ENCODE peak calls at places on chromosomes 6 and 20, in eight cellular contexts. A is psoas muscle, X is tibial artery, M is esophagus muscularis mucosa, G is tibial nerve, K is aorta, H is GM23248, Y is breast epithelium. Z is an unnamed sample.

GRCh38 chr6:41940759-41941279 is 789 bp downstream of the CCND3 start:
- DNase-seq in A (peak; percentile 70), X (no peak), M (no peak), G (no peak), K (peak; percentile 63), H (peak; percentile 74), Y (peak; percentile 56), Z (no peak)

GRCh38 chr6:75377386-75377785 is 92.8 kb upstream of the TMEM30A start:
- DNase-seq in A (no peak), X (no peak), M (no peak), G (no peak), K (no peak), H (no peak), Y (no peak), Z (no peak)

GRCh38 chr6:130500693-130501092 is 134.9 kb downstream of the TMEM200A start:
- DNase-seq in A (no peak), X (no peak), M (no peak), G (no peak), K (no peak), H (peak; percentile 88), Y (no peak), Z (no peak)

GRCh38 chr20:1336699-1337387 is 7.9 kb upstream of the SDCBP2 start:
- DNase-seq in A (peak; percentile 85), X (peak; percentile 56), M (peak; percentile 92), G (no peak), K (peak; percentile 67), H (peak; percentile 56), Y (peak; percentile 69), Z (peak; percentile 82)

GRCh38 chr6:71721642-71722041 is 164.7 kb upstream of the RIMS1 start:
- DNase-seq in A (no peak), X (peak; percentile 48), M (no peak), G (no peak), K (peak; percentile 50), H (peak; percentile 59), Y (no peak), Z (no peak)

GRCh38 chr20:48246391-48246790 is 461.1 kb upstream of the SULF2 start:
- DNase-seq in A (no peak), X (no peak), M (no peak), G (no peak), K (no peak), H (no peak), Y (no peak), Z (no peak)

GRCh38 chr6:40293109-40293823 is 293.9 kb downstream of the LRFN2 start:
- DNase-seq in A (no peak), X (no peak), M (no peak), G (no peak), K (no peak), H (no peak), Y (no peak), Z (no peak)

GRCh38 chr6:158817298-158818007 is 1.7 kb downstream of the EZR start:
- DNase-seq in A (no peak), X (peak; percentile 38), M (no peak), G (no peak), K (no peak), H (peak; percentile 24), Y (no peak), Z (no peak)

GRCh38 chr20:6595704-6596103 is 171.8 kb upstream of the BMP2 start:
- DNase-seq in A (no peak), X (no peak), M (peak; percentile 79), G (no peak), K (no peak), H (no peak), Y (no peak), Z (no peak)

GRCh38 chr6:112038756-112039430 is 15.0 kb upstream of the CCN6 start:
- DNase-seq in A (peak; percentile 57), X (peak; percentile 46), M (no peak), G (no peak), K (no peak), H (peak; percentile 91), Y (no peak), Z (peak; percentile 80)

GRCh38 chr6:112038268-112038667 is 15.6 kb upstream of the CCN6 start:
- DNase-seq in A (peak; percentile 70), X (peak; percentile 65), M (no peak), G (no peak), K (peak; percentile 52), H (peak; percentile 70), Y (no peak), Z (no peak)

GRCh38 chr6:112039431-112039770 is 14.5 kb upstream of the CCN6 start:
- DNase-seq in A (no peak), X (no peak), M (no peak), G (no peak), K (no peak), H (no peak), Y (no peak), Z (no peak)

GRCh38 chr6:112036088-112036637 is 17.7 kb upstream of the CCN6 start:
- DNase-seq in A (no peak), X (no peak), M (no peak), G (no peak), K (no peak), H (peak; percentile 63), Y (no peak), Z (no peak)

DNA sequence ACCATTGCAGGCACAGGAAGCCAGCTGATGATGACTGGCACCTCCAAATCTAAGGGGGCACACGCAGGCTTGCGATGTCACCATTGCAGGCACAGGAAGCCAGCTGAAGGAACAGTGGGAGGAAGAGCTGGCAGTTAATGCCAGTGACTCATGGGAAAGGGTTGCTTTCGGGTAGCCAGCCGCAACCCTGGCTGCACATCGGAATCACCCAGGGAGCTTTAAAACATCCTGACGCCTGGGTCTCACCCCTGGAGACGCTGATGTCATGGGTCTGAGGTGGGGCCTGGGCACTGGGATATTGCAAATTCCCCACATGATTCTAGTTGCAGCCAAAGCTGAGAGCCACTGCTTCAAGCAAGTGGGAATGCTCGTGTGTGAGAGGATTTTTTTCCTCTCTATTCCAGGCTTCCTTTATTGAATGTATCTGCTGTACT is 16.1 kb upstream of the CCN6 start:
- DNase-seq in A (peak; percentile 90), X (peak; percentile 94), M (no peak), G (peak; percentile 80), K (peak; percentile 92), H (peak; percentile 99), Y (no peak), Z (peak; percentile 88)
- H3K27ac ChIP-seq in A (peak overlapping the region; percentile 58), X (peak overlapping the region; percentile 81), M (peak overlapping the region; percentile 56), G (peak overlapping the region; percentile 91), K (peak overlapping the region; percentile 60), H (peak overlapping the region; percentile 99), Y (peak overlapping the region; percentile 54), Z (peak overlapping the region; percentile 90)

DNA sequence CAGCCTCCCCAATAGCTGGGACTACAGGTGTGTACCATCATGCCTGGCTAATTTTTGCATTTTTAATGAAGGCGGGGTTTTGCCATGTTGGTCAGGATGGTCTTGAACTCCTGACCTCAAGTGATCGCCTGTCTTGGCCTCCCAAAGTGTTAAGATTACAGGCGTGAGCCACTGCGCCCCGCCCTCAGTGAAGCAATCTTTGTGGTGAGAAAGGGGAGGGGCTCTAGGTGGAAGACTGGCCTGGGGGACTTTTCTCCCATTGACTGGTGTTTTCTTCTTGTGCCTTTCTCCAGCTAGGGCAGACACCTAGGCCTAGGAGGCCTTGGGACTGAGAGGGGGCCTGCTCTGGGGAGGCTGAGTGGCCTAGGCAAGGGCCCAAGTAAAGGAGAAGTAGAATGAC is 84.1 kb downstream of the DNAAF9 start:
- DNase-seq in A (no peak), X (peak; percentile 30), M (no peak), G (no peak), K (no peak), H (peak; percentile 16), Y (no peak), Z (no peak)
- H3K27ac ChIP-seq in A (no peak overlapping the region), X (no peak overlapping the region), M (no peak overlapping the region), G (no peak overlapping the region), K (no peak overlapping the region), H (no peak overlapping the region), Y (no peak overlapping the region), Z (no peak overlapping the region)

GRCh38 chr6:45477278-45477677 is 99.5 kb upstream of the SUPT3H start:
- DNase-seq in A (no peak), X (no peak), M (no peak), G (no peak), K (no peak), H (no peak), Y (no peak), Z (no peak)

GRCh38 chr6:45479834-45480696 is 102.3 kb upstream of the SUPT3H start:
- DNase-seq in A (no peak), X (no peak), M (no peak), G (no peak), K (no peak), H (peak; percentile 57), Y (no peak), Z (no peak)

GRCh38 chr6:45478235-45478634 is 100.5 kb upstream of the SUPT3H start:
- DNase-seq in A (no peak), X (no peak), M (no peak), G (no peak), K (no peak), H (peak; percentile 83), Y (no peak), Z (no peak)

GRCh38 chr6:45476341-45476740 is 98.6 kb upstream of the SUPT3H start:
- DNase-seq in A (no peak), X (no peak), M (no peak), G (no peak), K (no peak), H (no peak), Y (no peak), Z (no peak)

DNA sequence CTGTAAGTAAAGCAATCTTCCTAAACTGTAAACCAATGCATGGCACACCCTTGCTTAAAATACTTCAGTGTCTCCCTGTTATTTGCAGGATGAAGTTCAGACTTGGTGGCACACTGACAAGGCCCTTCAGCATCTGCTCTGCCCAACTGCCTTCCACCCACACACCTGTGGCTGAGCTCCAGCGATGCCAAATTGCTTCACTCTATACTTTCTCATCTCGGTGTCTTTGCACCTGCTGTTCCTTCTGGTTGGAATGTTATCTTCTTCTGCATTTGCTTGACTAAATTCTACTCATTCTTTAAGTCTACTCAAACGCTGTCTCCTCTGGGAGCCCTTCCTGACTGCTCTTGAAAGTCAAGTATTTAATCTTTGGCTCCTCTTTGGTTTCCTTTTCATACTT is 100.1 kb upstream of the SUPT3H start:
- DNase-seq in A (no peak), X (no peak), M (no peak), G (no peak), K (no peak), H (no peak), Y (no peak), Z (no peak)
- H3K27ac ChIP-seq in A (no peak overlapping the region), X (no peak overlapping the region), M (no peak overlapping the region), G (no peak overlapping the region), K (no peak overlapping the region), H (peak overlapping the region; percentile 40), Y (peak overlapping the region; percentile 4), Z (no peak overlapping the region)

GRCh38 chr6:43953794-43954310 is 173.4 kb downstream of the MRPL14 start:
- DNase-seq in A (peak; percentile 89), X (no peak), M (no peak), G (no peak), K (no peak), H (peak; percentile 44), Y (no peak), Z (no peak)
- H3K27ac ChIP-seq in A (peak overlapping the region; percentile 86), X (no peak overlapping the region), M (no peak overlapping the region), G (no peak overlapping the region), K (no peak overlapping the region), H (no peak overlapping the region), Y (no peak overlapping the region), Z (no peak overlapping the region)

DNA sequence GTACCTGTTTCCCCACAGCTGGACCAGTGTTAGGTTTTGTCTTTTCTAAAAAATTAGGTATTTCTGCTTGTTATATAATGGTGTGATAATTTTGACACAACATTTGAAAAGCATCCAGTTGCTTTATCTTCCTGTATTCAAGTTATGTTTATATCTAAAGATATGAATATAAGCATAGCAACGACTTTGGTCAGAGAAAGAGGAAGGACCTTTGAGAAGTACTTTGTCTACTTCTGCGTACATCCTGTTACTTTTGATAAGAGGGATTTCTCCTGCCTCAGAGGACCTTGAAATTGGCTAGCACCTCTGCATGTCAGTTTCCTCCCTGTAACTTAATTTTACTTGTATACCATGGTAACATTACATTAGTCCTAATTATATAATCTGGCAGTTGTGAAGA is 24.7 kb downstream of the PHF20 start:
- DNase-seq in A (no peak), X (no peak), M (no peak), G (no peak), K (no peak), H (no peak), Y (no peak), Z (no peak)
- H3K27ac ChIP-seq in A (no peak overlapping the region), X (no peak overlapping the region), M (no peak overlapping the region), G (peak overlapping the region; percentile 37), K (no peak overlapping the region), H (no peak overlapping the region), Y (no peak overlapping the region), Z (no peak overlapping the region)